ENCODE peak calls at places on chromosomes 16 and 17, in five cellular contexts. M, F, Q, E and L are unnamed samples.

GRCh38 chr17:29867643-29868181 is 62.3 kb downstream of the SSH2 start:
- DNase-seq in E (no peak), F (no peak), M (no peak), Q (peak), L (peak)

GRCh38 chr16:57535680-57536305 is 578 bp downstream of the CCDC102A start:
- DNase-seq in E (peak), Q (peak), F (peak), M (peak), L (peak)

GRCh38 chr17:59572301-59572924 is 7.0 kb downstream of the DHX40 start:
- DNase-seq in Q (no peak), E (no peak), M (no peak), F (no peak), L (no peak)

GRCh38 chr17:77591231-77591785 is 367.2 kb upstream of the TNRC6C start:
- DNase-seq in E (no peak), M (no peak), F (no peak), Q (no peak), L (peak)

GRCh38 chr17:8940866-8941471 is 24.5 kb downstream of the PIK3R5 start:
- DNase-seq in E (no peak), Q (no peak), F (no peak), M (no peak), L (no peak)

GRCh38 chr16:17784073-17784472 is 313.3 kb upstream of the XYLT1 start:
- DNase-seq in F (no peak), M (peak), Q (peak), E (peak), L (peak)

GRCh38 chr17:32695864-32696263 is 181.1 kb downstream of the MYO1D start:
- DNase-seq in Q (no peak), F (no peak), M (no peak), E (no peak), L (no peak)

GRCh38 chr17:12282056-12282455 is 261.4 kb downstream of the MAP2K4 start:
- DNase-seq in E (no peak), Q (no peak), F (no peak), M (no peak), L (peak)

GRCh38 chr17:62626719-62627218 is 701 bp upstream of the MRC2 start:
- DNase-seq in M (peak), E (no peak), Q (peak), F (no peak), L (peak)

GRCh38 chr16:65967376-65967775 is 399.1 kb upstream of the CDH5 start:
- DNase-seq in E (no peak), M (no peak), Q (no peak), F (no peak), L (peak)

GRCh38 chr16:30941600-30942420 is 7.1 kb upstream of the ORAI3 start:
- DNase-seq in E (peak), M (peak), Q (peak), F (peak), L (peak)

GRCh38 chr17:65029605-65030308 is 26.8 kb downstream of the GNA13 start:
- DNase-seq in Q (no peak), E (no peak), F (no peak), M (no peak), L (no peak)

GRCh38 chr17:41383690-41384089 is 1.6 kb upstream of the KRT34 start:
- DNase-seq in F (no peak), E (no peak), Q (no peak), M (no peak), L (no peak)

GRCh38 chr16:83706394-83706793 is 101.4 kb upstream of the HSBP1 start:
- DNase-seq in Q (no peak), E (no peak), M (no peak), F (no peak), L (no peak)

GRCh38 chr16:22314661-22315626 is 17.7 kb downstream of the POLR3E start:
- DNase-seq in Q (no peak), M (peak), E (no peak), F (no peak), L (no peak)

GRCh38 chr17:72840019-72840418 is 252.5 kb downstream of the SLC39A11 start:
- DNase-seq in E (no peak), F (no peak), Q (no peak), M (no peak), L (no peak)

GRCh38 chr17:64628641-64629040 is 33.5 kb downstream of the SMURF2 start:
- DNase-seq in F (no peak), E (no peak), M (no peak), Q (no peak), L (no peak)

GRCh38 chr17:11948791-11949190 is 48.5 kb downstream of the ZNF18 start:
- DNase-seq in Q (no peak), M (no peak), F (peak), E (no peak), L (peak)

GRCh38 chr16:25108054-25108453 is 3.5 kb upstream of the LCMT1 start:
- DNase-seq in E (peak), Q (peak), M (no peak), F (no peak), L (peak)

GRCh38 chr17:27336217-27336616 is 42.3 kb downstream of the WSB1 start:
- DNase-seq in F (no peak), E (no peak), Q (no peak), M (no peak), L (no peak)

GRCh38 chr17:19341641-19342610 is 20.6 kb downstream of the B9D1 start:
- DNase-seq in F (no peak), Q (peak), E (no peak), M (no peak), L (no peak)

GRCh38 chr17:19728114-19728495 is 11.7 kb upstream of the SLC47A2 start:
- DNase-seq in E (no peak), F (no peak), M (no peak), Q (no peak), L (peak)

GRCh38 chr17:7897773-7898172 is 9.2 kb downstream of the CHD3 start:
- DNase-seq in F (no peak), E (no peak), Q (no peak), M (no peak), L (peak)

GRCh38 chr16:75621170-75621477 is 2.0 kb downstream of the ADAT1 start:
- DNase-seq in E (peak), M (peak), Q (peak), F (no peak), L (peak)

GRCh38 chr17:37117743-37118142 is 169.0 kb downstream of the AATF start:
- DNase-seq in Q (no peak), M (peak), E (no peak), F (no peak), L (no peak)
- TF ChIP-seq CTCF in Q (no peak), M (no peak), E (no peak), F (no peak), L (no peak)

GRCh38 chr16:87496101-87496801 is 3.4 kb upstream of the ZCCHC14 start:
- DNase-seq in M (no peak), Q (no peak), F (no peak), E (no peak), L (no peak)
- TF ChIP-seq EZH2phosphoT487 in M (no peak), Q (no peak), F (no peak), E (no peak), L (no peak)

DNA sequence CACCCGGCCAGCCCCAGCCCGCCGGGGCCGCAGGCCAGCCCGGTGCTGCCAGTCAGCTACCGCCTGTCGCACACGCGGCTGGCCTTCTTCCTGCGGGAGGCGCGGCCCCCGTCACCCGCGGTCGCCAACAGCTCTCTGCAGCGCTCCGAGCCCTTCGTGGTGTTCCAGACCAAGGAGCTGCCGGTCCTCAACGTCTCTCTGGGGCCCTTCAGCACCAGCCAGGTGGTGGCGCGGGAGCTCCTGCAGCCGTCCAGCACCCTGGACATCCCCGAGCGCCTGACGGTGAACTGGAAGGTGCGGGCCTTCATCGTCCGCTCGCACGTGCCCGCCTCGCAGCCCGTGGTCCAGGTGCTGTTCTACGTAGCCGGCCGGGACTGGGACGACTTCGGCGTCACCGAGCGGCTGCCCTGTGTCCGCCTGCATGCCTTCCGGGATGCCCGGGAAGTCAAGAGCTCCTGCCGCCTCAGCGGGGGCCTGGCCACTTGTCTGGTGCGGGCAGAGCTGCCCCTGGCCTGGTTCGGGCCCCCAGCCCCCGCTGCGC is 46.8 kb downstream of the TMEM132E start:
- DNase-seq in E (no peak), Q (peak), M (no peak), F (no peak), L (no peak)
- TF ChIP-seq EZH2 in E (no peak), Q (no peak), M (peak), F (no peak), L (no peak)

DNA sequence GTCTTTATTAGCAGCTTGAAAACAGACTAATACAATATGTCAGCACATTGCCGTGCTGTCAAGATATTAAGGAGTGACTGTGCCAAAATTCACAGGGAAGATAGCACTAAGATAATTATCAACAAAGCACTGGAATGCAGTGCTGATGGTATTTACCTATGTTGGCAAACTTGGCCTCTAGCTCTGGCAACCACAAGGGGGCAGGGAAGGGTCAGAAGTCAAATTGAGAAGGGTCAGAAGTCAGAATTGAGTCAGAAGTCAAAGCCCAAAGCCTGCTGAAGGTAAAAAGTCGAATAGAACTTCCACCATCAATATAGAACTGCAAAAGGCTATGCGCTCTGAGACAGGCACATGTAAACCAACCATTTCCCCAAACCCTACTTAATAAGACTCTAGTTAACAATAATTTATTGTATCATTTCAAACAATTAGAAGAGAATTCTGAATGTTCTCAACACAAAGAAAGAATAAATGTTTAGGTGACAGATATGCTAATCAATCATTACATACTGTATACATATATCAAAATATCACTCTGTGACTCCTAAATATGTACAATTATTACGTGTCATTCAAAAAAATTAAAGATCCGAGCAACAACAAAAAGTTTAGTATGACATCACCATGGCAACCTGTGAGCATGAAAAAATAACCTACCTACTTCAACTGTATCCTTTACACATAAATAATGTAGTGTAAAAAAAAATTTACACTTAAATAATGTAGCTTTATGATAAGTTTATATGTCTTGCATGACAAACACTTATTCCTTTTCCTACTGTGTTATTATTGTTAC is 916.1 kb downstream of the KCNJ2 start:
- DNase-seq in E (peak), F (peak), M (peak), Q (peak), L (peak)
- TF ChIP-seq CTCF in E (peak), F (peak), M (peak), Q (peak), L (peak)

GRCh38 chr17:45889579-45889978 is 4.8 kb upstream of the MAPT start:
- DNase-seq in M (peak), E (no peak), F (peak), Q (peak), L (no peak)
- TF ChIP-seq EZH2phosphoT487 in M (no peak), E (no peak), F (no peak), Q (no peak), L (no peak)